ENCODE peak calls at places on chromosomes 2 and 18, in four cellular contexts. One of them, this sample, is unnamed.

GRCh38 chr2:168816369-168816768 is 13.9 kb downstream of the NOSTRIN start:
- DNase-seq in AG10803: peak
- DNase-seq in fibroblast of lung: peak
- DNase-seq in epithelial cell of esophagus: peak
- DNase-seq in this sample: no peak

GRCh38 chr2:85945172-85945571 is 56.4 kb upstream of the ST3GAL5 start:
- DNase-seq in AG10803: no peak
- DNase-seq in fibroblast of lung: no peak
- DNase-seq in epithelial cell of esophagus: no peak
- DNase-seq in this sample: no peak

GRCh38 chr2:70095833-70096670 is 8.8 kb downstream of the PCBP1 start:
- DNase-seq in AG10803: no peak
- DNase-seq in fibroblast of lung: no peak
- DNase-seq in epithelial cell of esophagus: no peak
- DNase-seq in this sample: no peak

GRCh38 chr2:207330912-207331311 is 165.2 kb upstream of the KLF7 start:
- DNase-seq in AG10803: peak
- DNase-seq in fibroblast of lung: peak
- DNase-seq in epithelial cell of esophagus: peak
- DNase-seq in this sample: no peak

GRCh38 chr2:219418155-219418569 is at the start of gene DES:
- DNase-seq in AG10803: no peak
- DNase-seq in fibroblast of lung: no peak
- DNase-seq in epithelial cell of esophagus: peak
- DNase-seq in this sample: no peak

GRCh38 chr2:143685439-143686078 is 556.3 kb downstream of the ARHGAP15 start:
- DNase-seq in AG10803: no peak
- DNase-seq in fibroblast of lung: no peak
- DNase-seq in epithelial cell of esophagus: no peak
- DNase-seq in this sample: no peak

GRCh38 chr2:240392084-240392947 is 43.1 kb upstream of the GPC1 start:
- DNase-seq in AG10803: peak
- DNase-seq in fibroblast of lung: no peak
- DNase-seq in epithelial cell of esophagus: no peak
- DNase-seq in this sample: no peak

GRCh38 chr2:12732663-12733062 is 15.9 kb downstream of the TRIB2 start:
- DNase-seq in AG10803: no peak
- DNase-seq in fibroblast of lung: no peak
- DNase-seq in epithelial cell of esophagus: no peak
- DNase-seq in this sample: no peak

GRCh38 chr2:26572589-26572988 is 68.6 kb downstream of the CIB4 start:
- DNase-seq in AG10803: no peak
- DNase-seq in fibroblast of lung: no peak
- DNase-seq in epithelial cell of esophagus: no peak
- DNase-seq in this sample: no peak

GRCh38 chr2:88234760-88235159 is 64.6 kb downstream of the THNSL2 start:
- DNase-seq in AG10803: no peak
- DNase-seq in fibroblast of lung: no peak
- DNase-seq in epithelial cell of esophagus: no peak
- DNase-seq in this sample: no peak

GRCh38 chr2:109613922-109614714 is at the start of the genes SEPTIN10 and SOWAHC:
- DNase-seq in AG10803: peak
- DNase-seq in fibroblast of lung: peak
- DNase-seq in epithelial cell of esophagus: peak
- DNase-seq in this sample: peak

GRCh38 chr2:229901819-229902218 is 20.0 kb downstream of the TRIP12 start:
- DNase-seq in AG10803: peak
- DNase-seq in fibroblast of lung: peak
- DNase-seq in epithelial cell of esophagus: peak
- DNase-seq in this sample: peak

GRCh38 chr18:6363216-6363615 is 51.5 kb downstream of the L3MBTL4 start:
- DNase-seq in AG10803: no peak
- DNase-seq in fibroblast of lung: no peak
- DNase-seq in epithelial cell of esophagus: no peak
- DNase-seq in this sample: no peak

GRCh38 chr2:215503381-215503780 is 67.5 kb upstream of the FN1 start:
- DNase-seq in AG10803: peak
- DNase-seq in fibroblast of lung: peak
- DNase-seq in epithelial cell of esophagus: no peak
- DNase-seq in this sample: no peak

GRCh38 chr2:197011777-197012641 is 85.5 kb upstream of the PGAP1 start:
- DNase-seq in AG10803: peak
- DNase-seq in fibroblast of lung: peak
- DNase-seq in epithelial cell of esophagus: peak
- DNase-seq in this sample: no peak

GRCh38 chr2:62558743-62559142 is 52.7 kb upstream of the TMEM17 start:
- DNase-seq in AG10803: no peak
- DNase-seq in fibroblast of lung: no peak
- DNase-seq in epithelial cell of esophagus: no peak
- DNase-seq in this sample: no peak

GRCh38 chr2:121232626-121233265 is 52.3 kb downstream of the TFCP2L1 start:
- DNase-seq in AG10803: no peak
- DNase-seq in fibroblast of lung: no peak
- DNase-seq in epithelial cell of esophagus: no peak
- DNase-seq in this sample: no peak

GRCh38 chr2:162297925-162298552 is 20.4 kb downstream of the IFIH1 start:
- DNase-seq in AG10803: peak
- DNase-seq in fibroblast of lung: peak
- DNase-seq in epithelial cell of esophagus: peak
- DNase-seq in this sample: peak

GRCh38 chr18:79507076-79507545 is 111.4 kb downstream of the NFATC1 start:
- DNase-seq in AG10803: peak
- DNase-seq in fibroblast of lung: peak
- DNase-seq in epithelial cell of esophagus: no peak
- DNase-seq in this sample: peak

GRCh38 chr2:200603972-200604371 is 18.2 kb downstream of the AOX1 start:
- DNase-seq in AG10803: peak
- DNase-seq in fibroblast of lung: peak
- DNase-seq in epithelial cell of esophagus: peak
- DNase-seq in this sample: no peak

GRCh38 chr2:69514406-69514805 is 77.2 kb upstream of the NFU1 start:
- DNase-seq in AG10803: peak
- DNase-seq in fibroblast of lung: peak
- DNase-seq in epithelial cell of esophagus: no peak
- DNase-seq in this sample: no peak

GRCh38 chr2:170122883-170123547 is 54.9 kb upstream of the MYO3B start:
- DNase-seq in AG10803: no peak
- DNase-seq in fibroblast of lung: peak
- DNase-seq in epithelial cell of esophagus: peak
- DNase-seq in this sample: no peak

GRCh38 chr2:237556773-237557632 is 9.4 kb upstream of the PRLH start:
- DNase-seq in AG10803: no peak
- DNase-seq in fibroblast of lung: peak
- DNase-seq in epithelial cell of esophagus: no peak
- DNase-seq in this sample: no peak

GRCh38 chr2:2797797-2798196 is 466.7 kb upstream of the MYT1L start:
- DNase-seq in AG10803: no peak
- DNase-seq in fibroblast of lung: no peak
- DNase-seq in epithelial cell of esophagus: no peak
- DNase-seq in this sample: no peak

GRCh38 chr2:182890773-182891381 is 24.4 kb upstream of the FRZB start:
- DNase-seq in AG10803: no peak
- DNase-seq in fibroblast of lung: no peak
- DNase-seq in epithelial cell of esophagus: no peak
- DNase-seq in this sample: no peak

GRCh38 chr2:25362564-25363145 is 20.9 kb upstream of the DNMT3A start:
- DNase-seq in AG10803: no peak
- DNase-seq in fibroblast of lung: no peak
- DNase-seq in epithelial cell of esophagus: peak
- DNase-seq in this sample: peak

GRCh38 chr2:158024288-158024898 is 77.3 kb upstream of the UPP2 start:
- DNase-seq in AG10803: peak
- DNase-seq in fibroblast of lung: peak
- DNase-seq in epithelial cell of esophagus: peak
- DNase-seq in this sample: peak

GRCh38 chr18:48319796-48320638 is 89.2 kb downstream of the ZBTB7C start:
- DNase-seq in AG10803: peak
- DNase-seq in fibroblast of lung: no peak
- DNase-seq in epithelial cell of esophagus: peak
- DNase-seq in this sample: peak

GRCh38 chr2:198327526-198327925 is 523.1 kb downstream of the PLCL1 start:
- DNase-seq in AG10803: no peak
- DNase-seq in fibroblast of lung: no peak
- DNase-seq in epithelial cell of esophagus: no peak
- DNase-seq in this sample: no peak

GRCh38 chr2:218002792-218003191 is at the start of gene TNS1:
- DNase-seq in AG10803: peak
- DNase-seq in fibroblast of lung: peak
- DNase-seq in epithelial cell of esophagus: no peak
- DNase-seq in this sample: no peak

GRCh38 chr2:208222351-208222750 is 32.5 kb downstream of the IDH1 start:
- DNase-seq in AG10803: no peak
- DNase-seq in fibroblast of lung: no peak
- DNase-seq in epithelial cell of esophagus: peak
- DNase-seq in this sample: no peak

GRCh38 chr2:95158441-95158840 is 1.2 kb downstream of the ZNF514 start:
- DNase-seq in AG10803: no peak
- DNase-seq in fibroblast of lung: no peak
- DNase-seq in epithelial cell of esophagus: no peak
- DNase-seq in this sample: peak

GRCh38 chr2:63866009-63866709 is 24.5 kb downstream of the UGP2 start:
- DNase-seq in AG10803: no peak
- DNase-seq in fibroblast of lung: peak
- DNase-seq in epithelial cell of esophagus: no peak
- DNase-seq in this sample: no peak

GRCh38 chr2:42029639-42030195 is 18.1 kb upstream of the PKDCC start:
- DNase-seq in AG10803: no peak
- DNase-seq in fibroblast of lung: no peak
- DNase-seq in epithelial cell of esophagus: no peak
- DNase-seq in this sample: no peak

GRCh38 chr18:34510926-34511325 is 199.2 kb upstream of the DTNA start:
- DNase-seq in AG10803: no peak
- DNase-seq in fibroblast of lung: no peak
- DNase-seq in epithelial cell of esophagus: no peak
- DNase-seq in this sample: no peak

GRCh38 chr18:8525692-8526091 is 83.5 kb upstream of the RAB12 start:
- DNase-seq in AG10803: no peak
- DNase-seq in fibroblast of lung: no peak
- DNase-seq in epithelial cell of esophagus: no peak
- DNase-seq in this sample: no peak
- TF ChIP-seq CTCF in AG10803: no peak
- TF ChIP-seq CTCF in fibroblast of lung: no peak
- TF ChIP-seq CTCF in epithelial cell of esophagus: no peak
- TF ChIP-seq CTCF in this sample: no peak

DNA sequence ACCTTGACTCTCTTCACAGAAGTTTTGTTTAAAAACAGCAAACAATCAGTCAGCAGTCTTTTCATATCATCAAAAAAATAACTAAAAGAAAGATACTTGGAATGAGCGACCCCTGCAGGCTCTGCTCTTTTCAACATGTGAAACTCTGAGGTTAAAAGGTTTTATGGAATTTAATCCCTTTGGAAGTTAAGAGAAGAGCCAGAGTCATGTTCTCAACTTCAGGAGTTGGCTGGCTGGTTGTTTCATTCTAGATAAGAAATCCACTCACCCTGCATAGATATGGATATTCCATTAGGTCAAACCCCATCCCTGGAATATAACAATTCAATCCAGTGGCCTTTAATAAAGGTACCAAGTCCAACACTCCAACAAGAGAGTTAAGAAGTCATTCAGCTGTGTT is 115.6 kb upstream of the RMDN2 start:
- DNase-seq in AG10803: peak
- DNase-seq in fibroblast of lung: peak
- DNase-seq in epithelial cell of esophagus: peak
- DNase-seq in this sample: no peak
- TF ChIP-seq CTCF in AG10803: peak
- TF ChIP-seq CTCF in fibroblast of lung: peak
- TF ChIP-seq CTCF in epithelial cell of esophagus: peak
- TF ChIP-seq CTCF in this sample: peak

GRCh38 chr2:113127646-113128385 is 418 bp downstream of the IL1RN start:
- DNase-seq in AG10803: no peak
- DNase-seq in fibroblast of lung: no peak
- DNase-seq in epithelial cell of esophagus: no peak
- DNase-seq in this sample: no peak

GRCh38 chr2:113129519-113130078 is 2.2 kb downstream of the IL1RN start:
- DNase-seq in AG10803: no peak
- DNase-seq in fibroblast of lung: no peak
- DNase-seq in epithelial cell of esophagus: no peak
- DNase-seq in this sample: no peak

GRCh38 chr2:113128386-113128664 is 927 bp downstream of the IL1RN start:
- DNase-seq in AG10803: no peak
- DNase-seq in fibroblast of lung: no peak
- DNase-seq in epithelial cell of esophagus: no peak
- DNase-seq in this sample: no peak

GRCh38 chr2:113124984-113125855 is 2.2 kb upstream of the IL1RN start:
- DNase-seq in AG10803: peak
- DNase-seq in fibroblast of lung: peak
- DNase-seq in epithelial cell of esophagus: peak
- DNase-seq in this sample: no peak

GRCh38 chr2:113126845-113127645 is at the start of gene IL1RN:
- DNase-seq in AG10803: no peak
- DNase-seq in fibroblast of lung: no peak
- DNase-seq in epithelial cell of esophagus: no peak
- DNase-seq in this sample: no peak
- TF ChIP-seq CTCF in AG10803: no peak
- TF ChIP-seq CTCF in fibroblast of lung: no peak
- TF ChIP-seq CTCF in epithelial cell of esophagus: no peak
- TF ChIP-seq CTCF in this sample: no peak

GRCh38 chr2:228688007-228688645 is 506.6 kb upstream of the SPHKAP start:
- DNase-seq in AG10803: peak
- DNase-seq in fibroblast of lung: peak
- DNase-seq in epithelial cell of esophagus: peak
- DNase-seq in this sample: no peak

GRCh38 chr2:228690681-228691080 is 509.2 kb upstream of the SPHKAP start:
- DNase-seq in AG10803: no peak
- DNase-seq in fibroblast of lung: no peak
- DNase-seq in epithelial cell of esophagus: no peak
- DNase-seq in this sample: no peak

GRCh38 chr2:228689049-228689448 is 507.6 kb upstream of the SPHKAP start:
- DNase-seq in AG10803: no peak
- DNase-seq in fibroblast of lung: peak
- DNase-seq in epithelial cell of esophagus: peak
- DNase-seq in this sample: no peak
- TF ChIP-seq CTCF in AG10803: peak
- TF ChIP-seq CTCF in fibroblast of lung: peak
- TF ChIP-seq CTCF in epithelial cell of esophagus: no peak
- TF ChIP-seq CTCF in this sample: no peak

This sample was measured in colonic mucosa.